ENCODE peak calls at places on chromosomes 5 and 9, in seven cellular contexts. I is colonic mucosa, Y is right lobe of liver, W is endodermal cell, F is psoas muscle, L is body of pancreas, X is fibroblast of pulmonary artery. H is an unnamed sample.

GRCh38 chr9:81113408-81114124 is 575.8 kb downstream of the TLE1 start:
- DNase-seq in I (no peak), Y (no peak), W (no peak), F (no peak), L (no peak), X (no peak), H (no peak)

GRCh38 chr5:127254729-127255284 is 35.8 kb upstream of the MEGF10 start:
- DNase-seq in I (no peak), Y (no peak), W (no peak), F (no peak), L (no peak), X (no peak), H (no peak)

GRCh38 chr9:38047301-38048251 is 21.5 kb downstream of the SHB start:
- DNase-seq in I (peak; percentile 78), Y (peak; percentile 84), W (peak; percentile 93), F (peak; percentile 51), L (peak; percentile 86), X (peak; percentile 88), H (peak; percentile 73)

GRCh38 chr5:180612683-180613082 is 21.4 kb upstream of the SCGB3A1 start:
- DNase-seq in I (no peak), Y (no peak), W (no peak), F (no peak), L (no peak), X (no peak), H (no peak)

GRCh38 chr5:10595678-10596309 is 31.9 kb downstream of the ANKRD33B start:
- DNase-seq in I (peak; percentile 33), Y (no peak), W (no peak), F (no peak), L (peak; percentile 30), X (peak; percentile 85), H (no peak)

GRCh38 chr9:110432253-110432652 is 94.6 kb upstream of the TXNDC8 start:
- DNase-seq in I (no peak), Y (no peak), W (no peak), F (no peak), L (no peak), X (peak; percentile 75), H (no peak)

GRCh38 chr5:170315154-170315553 is 17.6 kb upstream of the LCP2 start:
- DNase-seq in I (no peak), Y (no peak), W (no peak), F (peak; percentile 69), L (peak; percentile 39), X (peak; percentile 55), H (peak; percentile 41)

GRCh38 chr5:111299067-111299481 is 74.9 kb downstream of the CAMK4 start:
- DNase-seq in I (no peak), Y (no peak), W (no peak), F (no peak), L (no peak), X (peak; percentile 50), H (no peak)

GRCh38 chr5:60339691-60340191 is 360.2 kb downstream of the DEPDC1B start:
- DNase-seq in I (no peak), Y (no peak), W (no peak), F (peak; percentile 28), L (no peak), X (peak; percentile 16), H (no peak)

GRCh38 chr5:145246961-145247744 is 588.0 kb downstream of the PRELID2 start:
- DNase-seq in I (no peak), Y (no peak), W (no peak), F (no peak), L (no peak), X (no peak), H (no peak)

GRCh38 chr5:31661257-31661656 is 22.3 kb downstream of the PDZD2 start:
- DNase-seq in I (no peak), Y (no peak), W (no peak), F (no peak), L (no peak), X (no peak), H (no peak)

DNA sequence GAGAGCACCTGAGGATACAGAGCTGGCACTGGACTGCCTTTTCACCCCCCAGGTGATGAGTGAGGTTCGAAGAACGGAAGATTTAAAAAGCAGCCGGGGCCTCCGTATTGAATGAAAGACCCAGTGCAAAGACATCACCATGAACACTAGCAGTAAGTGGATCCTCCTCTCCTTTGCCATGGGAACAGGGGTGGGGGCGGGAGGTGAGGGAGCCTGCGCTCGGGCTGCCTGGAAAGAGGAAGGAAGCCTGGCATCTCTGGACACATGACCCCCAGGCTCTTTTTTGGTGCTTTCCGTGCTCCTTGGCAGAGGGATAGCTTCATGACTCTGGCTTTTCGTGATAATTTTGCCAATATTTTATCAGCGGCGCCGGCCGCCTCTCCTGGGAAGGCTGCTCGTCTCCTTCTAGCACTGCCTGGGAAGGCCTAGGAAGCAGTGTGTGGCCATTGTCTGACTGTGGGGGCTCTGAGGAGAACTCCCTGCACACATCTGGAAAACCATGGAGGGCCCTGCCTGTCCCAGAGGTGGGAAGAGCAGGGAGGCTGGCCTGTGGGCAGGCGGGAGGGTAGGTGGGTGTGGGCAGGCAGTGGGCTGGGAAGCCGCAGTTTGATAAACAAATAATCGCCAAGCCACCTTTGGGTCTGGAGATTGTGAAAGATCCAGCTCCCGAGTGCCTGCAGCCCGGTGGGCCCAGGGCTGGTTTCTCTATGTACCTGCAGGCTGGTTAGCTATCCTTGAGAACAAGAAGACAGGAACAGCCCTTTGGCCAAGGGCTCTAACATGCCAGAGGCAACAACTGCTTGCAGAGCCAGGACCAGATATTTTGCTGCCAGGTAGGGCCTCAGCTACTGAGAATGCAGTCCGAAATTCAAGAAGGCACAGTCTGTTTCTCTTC is 911 bp downstream of the ABLIM3 start:
- DNase-seq in I (no peak), Y (peak; percentile 71), W (no peak), F (peak; percentile 40), L (peak; percentile 17), X (peak; percentile 48), H (peak; percentile 24)
- H3K4me3 ChIP-seq in I (peak overlapping the region; percentile 69), Y (peak overlapping the region; percentile 67), W (peak overlapping the region; percentile 79), F (peak overlapping the region; percentile 75), L (no peak overlapping the region), X (peak overlapping the region; percentile 88), H (no peak overlapping the region)

GRCh38 chr9:105246656-105247162 is 2.3 kb downstream of the SLC44A1 start:
- DNase-seq in I (no peak), Y (no peak), W (no peak), F (no peak), L (no peak), X (peak; percentile 46), H (no peak)
- H3K4me3 ChIP-seq in I (no peak overlapping the region), Y (no peak overlapping the region), W (peak overlapping the region; percentile 91), F (peak overlapping the region; percentile 83), L (no peak overlapping the region), X (peak overlapping the region; percentile 84), H (no peak overlapping the region)

DNA sequence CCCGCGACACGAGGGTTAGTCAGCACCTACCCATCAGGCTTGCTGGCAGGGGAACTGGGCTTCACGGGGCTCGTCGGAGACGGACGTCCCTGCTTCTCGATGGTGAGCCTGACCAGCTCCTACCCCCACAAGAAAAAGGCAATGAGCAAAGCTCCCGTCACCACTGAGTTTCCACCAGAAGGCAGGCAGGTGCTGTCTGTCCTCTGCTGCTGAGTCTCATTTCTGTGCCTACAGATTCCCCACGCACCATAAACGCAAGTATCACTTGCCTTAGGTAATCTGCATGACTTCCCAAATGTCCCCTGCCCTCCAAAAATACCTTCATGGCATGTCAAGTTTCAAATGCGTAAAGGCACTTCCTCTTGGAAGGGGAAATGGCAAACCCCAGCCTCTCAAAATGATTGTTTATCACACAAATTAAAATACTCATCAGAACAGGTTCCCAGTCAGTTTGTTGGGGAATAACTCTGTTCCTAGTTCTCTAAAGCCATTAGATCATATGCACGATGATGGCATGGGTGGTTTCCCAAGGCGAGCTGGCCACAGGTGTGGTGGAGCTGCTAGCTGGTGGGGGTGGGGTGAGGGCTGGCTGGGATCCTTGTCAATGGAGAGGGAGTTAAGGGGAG is 85.0 kb downstream of the PRRT1B start:
- DNase-seq in I (no peak), Y (no peak), W (no peak), F (no peak), L (peak; percentile 55), X (no peak), H (no peak)
- H3K4me3 ChIP-seq in I (no peak overlapping the region), Y (no peak overlapping the region), W (no peak overlapping the region), F (peak overlapping the region; percentile 31), L (no peak overlapping the region), X (no peak overlapping the region), H (no peak overlapping the region)

GRCh38 chr5:74201334-74202081 is 439.0 kb downstream of the ENC1 start:
- DNase-seq in I (no peak), Y (no peak), W (no peak), F (peak; percentile 49), L (peak; percentile 77), X (peak; percentile 46), H (no peak)
- H3K4me3 ChIP-seq in I (no peak overlapping the region), Y (no peak overlapping the region), W (no peak overlapping the region), F (peak overlapping the region; percentile 35), L (no peak overlapping the region), X (no peak overlapping the region), H (no peak overlapping the region)

GRCh38 chr5:89300426-89300970 is 417.5 kb upstream of the MEF2C start:
- DNase-seq in I (no peak), Y (no peak), W (no peak), F (no peak), L (no peak), X (no peak), H (no peak)

GRCh38 chr5:89303033-89303480 is 420.1 kb upstream of the MEF2C start:
- DNase-seq in I (no peak), Y (no peak), W (no peak), F (no peak), L (no peak), X (no peak), H (no peak)

GRCh38 chr5:89299998-89300397 is 417.0 kb upstream of the MEF2C start:
- DNase-seq in I (no peak), Y (no peak), W (no peak), F (no peak), L (no peak), X (no peak), H (no peak)

GRCh38 chr5:89301572-89302025 is 418.6 kb upstream of the MEF2C start:
- DNase-seq in I (no peak), Y (no peak), W (no peak), F (no peak), L (no peak), X (no peak), H (no peak)

GRCh38 chr5:89302102-89302891 is 419.3 kb upstream of the MEF2C start:
- DNase-seq in I (no peak), Y (no peak), W (no peak), F (no peak), L (no peak), X (no peak), H (no peak)
- H3K4me3 ChIP-seq in I (no peak overlapping the region), Y (no peak overlapping the region), W (no peak overlapping the region), F (no peak overlapping the region), L (no peak overlapping the region), X (no peak overlapping the region), H (no peak overlapping the region)

DNA sequence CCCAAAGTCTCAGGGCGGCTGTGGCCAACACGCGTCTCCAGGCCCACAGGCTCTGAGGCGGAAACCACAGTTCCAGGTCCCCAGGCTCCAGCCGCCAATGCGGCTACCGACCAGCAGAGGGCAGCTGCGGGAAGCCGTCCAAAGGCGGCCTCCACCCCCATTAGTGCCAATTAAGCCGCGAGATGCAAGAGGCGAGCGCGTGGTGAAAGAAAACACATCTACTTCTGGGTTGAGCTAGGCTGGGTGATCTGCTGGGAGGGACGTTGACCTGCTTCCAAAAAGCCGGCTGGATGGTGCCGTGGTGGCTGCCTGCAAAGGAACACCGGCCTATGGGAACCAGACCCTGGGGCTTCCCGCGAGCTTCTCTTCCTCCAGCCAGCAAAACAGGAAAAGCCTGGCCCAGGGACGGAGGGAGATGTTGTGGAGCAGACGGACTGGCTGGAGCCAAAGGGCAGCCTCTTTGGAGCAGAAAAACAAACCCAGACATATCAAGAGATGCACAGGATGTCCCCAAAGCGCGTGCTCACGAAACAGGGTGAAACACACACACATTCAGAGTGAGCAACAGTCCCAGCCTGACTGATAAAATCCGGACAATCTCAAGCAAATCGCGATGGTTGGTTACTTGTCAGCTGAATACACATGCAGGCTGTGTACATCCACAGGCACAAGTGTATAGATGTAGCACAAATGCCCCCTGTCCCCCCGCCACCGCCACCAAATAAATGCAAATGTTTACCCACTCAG is 187.1 kb upstream of the BRINP1 start:
- DNase-seq in I (peak; percentile 77), Y (peak; percentile 81), W (peak; percentile 95), F (peak; percentile 69), L (peak; percentile 74), X (peak; percentile 57), H (peak; percentile 77)
- H3K4me3 ChIP-seq in I (peak overlapping the region; percentile 14), Y (no peak overlapping the region), W (no peak overlapping the region), F (peak overlapping the region; percentile 43), L (no peak overlapping the region), X (peak overlapping the region; percentile 50), H (no peak overlapping the region)

H was measured in mucosa of descending colon.